ENCODE peak calls at places on chromosomes 3 and 15, in four cellular contexts. One of them, this sample, is unnamed.

GRCh38 chr3:197795200-197795599 is 4.1 kb downstream of the LRCH3 start:
- DNase-seq in mesenchymal stem cell: peak; percentile 66
- DNase-seq in HCT116: no peak
- DNase-seq in HepG2: peak; percentile 84
- DNase-seq in this sample: no peak

GRCh38 chr3:29090912-29091597 is 189.8 kb upstream of the RBMS3 start:
- DNase-seq in HepG2: no peak
- DNase-seq in mesenchymal stem cell: no peak
- DNase-seq in HCT116: no peak
- DNase-seq in this sample: no peak

GRCh38 chr3:178084938-178085816 is 451.1 kb upstream of the KCNMB2 start:
- DNase-seq in mesenchymal stem cell: peak; percentile 91
- DNase-seq in HepG2: peak; percentile 9
- DNase-seq in HCT116: no peak
- DNase-seq in this sample: peak; percentile 82

GRCh38 chr3:151290673-151291072 is 12.3 kb upstream of the P2RY14 start:
- DNase-seq in mesenchymal stem cell: peak; percentile 57
- DNase-seq in HepG2: no peak
- DNase-seq in HCT116: peak; percentile 29
- DNase-seq in this sample: no peak

GRCh38 chr3:73143821-73144237 is 82.4 kb downstream of the EBLN2 start:
- DNase-seq in HepG2: no peak
- DNase-seq in mesenchymal stem cell: no peak
- DNase-seq in HCT116: no peak
- DNase-seq in this sample: no peak

GRCh38 chr3:136959599-136959998 is 1.8 kb downstream of the IL20RB start:
- DNase-seq in mesenchymal stem cell: no peak
- DNase-seq in HCT116: no peak
- DNase-seq in HepG2: no peak
- DNase-seq in this sample: no peak

GRCh38 chr3:86788371-86788770 is 202.6 kb downstream of the VGLL3 start:
- DNase-seq in HepG2: no peak
- DNase-seq in HCT116: no peak
- DNase-seq in mesenchymal stem cell: no peak
- DNase-seq in this sample: no peak

GRCh38 chr3:113695426-113695817 is 1.0 kb downstream of the USF3 start:
- DNase-seq in mesenchymal stem cell: no peak
- DNase-seq in HepG2: peak; percentile 44
- DNase-seq in HCT116: no peak
- DNase-seq in this sample: no peak

GRCh38 chr3:125067225-125067624 is 11.4 kb upstream of the HEG1 start:
- DNase-seq in HepG2: no peak
- DNase-seq in mesenchymal stem cell: no peak
- DNase-seq in HCT116: no peak
- DNase-seq in this sample: no peak

GRCh38 chr3:24272408-24272807 is 222.2 kb downstream of the THRB start:
- DNase-seq in mesenchymal stem cell: no peak
- DNase-seq in HepG2: no peak
- DNase-seq in HCT116: no peak
- DNase-seq in this sample: no peak

GRCh38 chr15:77988386-77989301 is 88.9 kb downstream of the TBC1D2B start:
- DNase-seq in HCT116: no peak
- DNase-seq in mesenchymal stem cell: no peak
- DNase-seq in HepG2: no peak
- DNase-seq in this sample: no peak

GRCh38 chr3:115899050-115899449 is 275.7 kb downstream of the GAP43 start:
- DNase-seq in HCT116: no peak
- DNase-seq in mesenchymal stem cell: no peak
- DNase-seq in HepG2: no peak
- DNase-seq in this sample: no peak

GRCh38 chr3:23913182-23913581 is 3.6 kb downstream of the NKIRAS1 start:
- DNase-seq in mesenchymal stem cell: no peak
- DNase-seq in HCT116: no peak
- DNase-seq in HepG2: no peak
- DNase-seq in this sample: no peak

DNA sequence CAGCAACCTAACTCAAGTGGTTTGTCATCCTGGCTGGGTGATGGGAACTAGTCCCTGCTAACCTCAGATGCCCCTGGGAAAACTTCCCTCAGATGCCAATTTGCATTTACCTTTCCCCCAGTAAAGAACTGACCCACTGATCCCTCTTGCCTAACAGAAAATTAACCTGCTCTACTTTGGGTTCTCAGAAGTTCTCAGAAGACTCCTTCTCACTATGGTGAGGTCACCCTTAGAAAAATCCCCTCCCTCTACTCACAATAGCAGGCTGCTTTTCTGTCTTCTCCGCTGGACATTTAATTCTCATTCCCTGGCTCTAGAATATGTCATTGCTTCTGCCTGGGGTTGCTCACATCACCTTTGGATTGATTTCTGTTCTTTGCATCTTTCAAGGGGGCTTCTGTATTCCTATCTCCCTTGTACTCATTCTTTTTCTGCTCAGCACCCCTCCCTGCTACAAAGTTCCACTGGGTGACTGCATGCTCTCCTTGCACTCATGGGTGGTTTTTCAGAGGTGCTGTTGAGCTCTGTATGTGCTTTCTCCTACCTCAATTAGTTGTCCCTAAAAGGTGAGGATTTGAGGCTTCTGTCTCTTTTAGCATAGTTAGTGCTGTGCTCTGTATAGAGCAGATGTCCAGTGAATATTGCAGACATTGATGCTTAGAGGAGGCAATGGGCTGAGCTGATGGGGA is 869 bp downstream of the PLA1A start:
- DNase-seq in mesenchymal stem cell: no peak
- DNase-seq in HCT116: no peak
- DNase-seq in HepG2: no peak
- DNase-seq in this sample: no peak
- H2AFZ ChIP-seq in mesenchymal stem cell: no peak overlapping the region
- H2AFZ ChIP-seq in HCT116: no peak overlapping the region
- H2AFZ ChIP-seq in HepG2: no peak overlapping the region
- H2AFZ ChIP-seq in this sample: no peak overlapping the region

GRCh38 chr15:63362873-63363272 is 18.8 kb downstream of the CA12 start:
- DNase-seq in HepG2: no peak
- DNase-seq in mesenchymal stem cell: no peak
- DNase-seq in HCT116: no peak
- DNase-seq in this sample: no peak

GRCh38 chr15:63357657-63358161 is 23.9 kb downstream of the CA12 start:
- DNase-seq in HepG2: no peak
- DNase-seq in HCT116: no peak
- DNase-seq in mesenchymal stem cell: no peak
- DNase-seq in this sample: no peak

GRCh38 chr15:63362196-63362595 is 19.4 kb downstream of the CA12 start:
- DNase-seq in HCT116: no peak
- DNase-seq in mesenchymal stem cell: no peak
- DNase-seq in HepG2: no peak
- DNase-seq in this sample: no peak

GRCh38 chr15:63358296-63359029 is 23.2 kb downstream of the CA12 start:
- DNase-seq in HCT116: no peak
- DNase-seq in mesenchymal stem cell: no peak
- DNase-seq in HepG2: no peak
- DNase-seq in this sample: no peak

GRCh38 chr15:63360170-63360569 is 21.5 kb downstream of the CA12 start:
- DNase-seq in HCT116: no peak
- DNase-seq in HepG2: no peak
- DNase-seq in mesenchymal stem cell: no peak
- DNase-seq in this sample: no peak
- H3K27me3 ChIP-seq in HCT116: no peaks in the 10 kb centered on the region
- H3K27me3 ChIP-seq in HepG2: peaks cover 25% of the 10 kb centered on the region
- H3K27me3 ChIP-seq in mesenchymal stem cell: no peaks in the 10 kb centered on the region
- H3K27me3 ChIP-seq in this sample: peaks cover 22% of the 10 kb centered on the region

DNA sequence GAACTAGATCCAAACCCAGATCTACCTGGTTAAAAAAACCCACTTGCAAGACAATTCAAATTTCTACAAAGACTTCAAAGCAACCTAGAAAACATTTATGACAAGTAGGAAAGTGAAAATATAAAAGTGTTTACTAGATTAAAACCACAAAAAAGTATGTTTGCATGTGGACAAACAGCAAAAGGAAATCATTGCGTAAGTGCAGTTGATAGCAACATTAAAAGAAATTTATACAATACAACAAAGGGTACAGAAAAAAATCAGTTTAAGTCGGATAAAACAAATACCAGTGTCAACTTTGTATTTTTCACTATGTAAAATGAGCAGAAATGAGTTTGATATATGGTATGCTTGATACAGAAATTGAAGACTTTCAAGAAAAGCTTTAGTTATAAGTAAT is 2.6 kb downstream of the EIF5A2 start:
- DNase-seq in HCT116: no peak
- DNase-seq in HepG2: no peak
- DNase-seq in mesenchymal stem cell: no peak
- DNase-seq in this sample: no peak
- H3K36me3 ChIP-seq in HCT116: no peaks in the 10 kb centered on the region
- H3K36me3 ChIP-seq in HepG2: no peaks in the 10 kb centered on the region
- H3K36me3 ChIP-seq in mesenchymal stem cell: peaks cover 13% of the 10 kb centered on the region
- H3K36me3 ChIP-seq in this sample: no peaks in the 10 kb centered on the region

GRCh38 chr3:188979236-188979635 is 192.5 kb upstream of the TPRG1 start:
- DNase-seq in HCT116: no peak
- DNase-seq in HepG2: no peak
- DNase-seq in mesenchymal stem cell: no peak
- DNase-seq in this sample: no peak
- H2AFZ ChIP-seq in HCT116: no peak overlapping the region
- H2AFZ ChIP-seq in HepG2: no peak overlapping the region
- H2AFZ ChIP-seq in mesenchymal stem cell: no peak overlapping the region
- H2AFZ ChIP-seq in this sample: no peak overlapping the region

GRCh38 chr3:53083496-53083895 is 37.6 kb upstream of the SFMBT1 start:
- DNase-seq in HepG2: no peak
- DNase-seq in mesenchymal stem cell: peak; percentile 39
- DNase-seq in HCT116: no peak
- DNase-seq in this sample: no peak

GRCh38 chr3:53084310-53085001 is 38.6 kb upstream of the SFMBT1 start:
- DNase-seq in HepG2: peak; percentile 41
- DNase-seq in HCT116: no peak
- DNase-seq in mesenchymal stem cell: no peak
- DNase-seq in this sample: no peak

GRCh38 chr3:53083949-53084309 is 38.1 kb upstream of the SFMBT1 start:
- DNase-seq in HepG2: no peak
- DNase-seq in mesenchymal stem cell: no peak
- DNase-seq in HCT116: no peak
- DNase-seq in this sample: no peak

GRCh38 chr3:53082736-53083135 is 36.9 kb upstream of the SFMBT1 start:
- DNase-seq in HepG2: no peak
- DNase-seq in mesenchymal stem cell: no peak
- DNase-seq in HCT116: no peak
- DNase-seq in this sample: no peak

GRCh38 chr3:53085476-53085875 is 39.6 kb upstream of the SFMBT1 start:
- DNase-seq in HCT116: no peak
- DNase-seq in HepG2: no peak
- DNase-seq in mesenchymal stem cell: no peak
- DNase-seq in this sample: no peak
- H3K27me3 ChIP-seq in HCT116: no peaks in the 10 kb centered on the region
- H3K27me3 ChIP-seq in HepG2: no peaks in the 10 kb centered on the region
- H3K27me3 ChIP-seq in mesenchymal stem cell: no peaks in the 10 kb centered on the region
- H3K27me3 ChIP-seq in this sample: no peaks in the 10 kb centered on the region

GRCh38 chr3:97662808-97663207 is 101.8 kb upstream of the ARL6 start:
- DNase-seq in HepG2: no peak
- DNase-seq in HCT116: no peak
- DNase-seq in mesenchymal stem cell: no peak
- DNase-seq in this sample: no peak

GRCh38 chr3:97662264-97662663 is 102.3 kb upstream of the ARL6 start:
- DNase-seq in HCT116: no peak
- DNase-seq in mesenchymal stem cell: no peak
- DNase-seq in HepG2: no peak
- DNase-seq in this sample: no peak

GRCh38 chr3:97658670-97659285 is 105.8 kb upstream of the ARL6 start:
- DNase-seq in HepG2: peak; percentile 21
- DNase-seq in HCT116: peak; percentile 8
- DNase-seq in mesenchymal stem cell: peak; percentile 16
- DNase-seq in this sample: no peak
- H3K36me3 ChIP-seq in HepG2: no peaks in the 10 kb centered on the region
- H3K36me3 ChIP-seq in HCT116: no peaks in the 10 kb centered on the region
- H3K36me3 ChIP-seq in mesenchymal stem cell: no peaks in the 10 kb centered on the region
- H3K36me3 ChIP-seq in this sample: no peaks in the 10 kb centered on the region

GRCh38 chr15:85033148-85033547 is 51.5 kb downstream of the PDE8A start:
- DNase-seq in mesenchymal stem cell: peak; percentile 27
- DNase-seq in HepG2: no peak
- DNase-seq in HCT116: no peak
- DNase-seq in this sample: no peak
- H2AFZ ChIP-seq in mesenchymal stem cell: no peak overlapping the region
- H2AFZ ChIP-seq in HepG2: no peak overlapping the region
- H2AFZ ChIP-seq in HCT116: no peak overlapping the region
- H2AFZ ChIP-seq in this sample: no peak overlapping the region

DNA sequence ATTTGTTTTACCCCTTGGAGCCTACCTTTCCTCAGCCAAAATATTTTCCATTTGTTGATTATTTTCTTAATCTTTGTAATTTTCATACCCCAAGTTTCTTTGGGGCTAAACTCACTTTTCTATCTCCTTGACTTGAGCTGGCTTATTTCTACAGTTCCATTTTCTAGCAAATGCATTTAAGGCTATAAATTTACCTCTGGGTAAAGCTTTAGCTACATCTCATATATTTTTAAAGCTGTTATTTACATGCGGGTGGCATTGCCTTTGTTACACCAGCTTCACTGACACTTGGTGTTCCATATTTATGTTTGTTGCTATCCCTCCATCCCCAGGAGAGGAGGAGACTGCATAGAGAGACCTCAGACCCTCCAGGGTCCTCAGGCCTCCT is 136.3 kb downstream of the NUP210 start:
- DNase-seq in HCT116: no peak
- DNase-seq in HepG2: no peak
- DNase-seq in mesenchymal stem cell: no peak
- DNase-seq in this sample: no peak
- H3K27me3 ChIP-seq in HCT116: no peaks in the 10 kb centered on the region
- H3K27me3 ChIP-seq in HepG2: peaks cover 26% of the 10 kb centered on the region
- H3K27me3 ChIP-seq in mesenchymal stem cell: peaks cover 67% of the 10 kb centered on the region
- H3K27me3 ChIP-seq in this sample: peaks cover 4% of the 10 kb centered on the region

This sample was measured in DND-41.